ENCODE peak calls at places on chromosome 10, in nine cellular contexts. D is IMR-90, U is adrenal gland, I is ovary, X is tibial nerve, P is prostate gland, B is HepG2, S is A549, L is transverse colon. W is an unnamed sample.

GRCh38 chr10:67086324-67087139 is 160.7 kb downstream of the LRRTM3 start:
- DNase-seq in I (no peak), U (no peak), X (no peak), B (no peak), D (no peak), P (no peak), S (no peak), L (no peak), W (no peak)

GRCh38 chr10:106857728-106858127 is 306.8 kb downstream of the SORCS1 start:
- DNase-seq in S (no peak), I (no peak), P (no peak), B (no peak), D (no peak), U (no peak), L (no peak), X (no peak), W (no peak)

GRCh38 chr10:85995791-85996190 is 370.8 kb downstream of the GRID1 start:
- DNase-seq in D (peak; percentile 0), S (peak; percentile 53), U (peak; percentile 36), B (peak; percentile 18), X (no peak), P (no peak), I (no peak), L (no peak), W (no peak)

GRCh38 chr10:21530616-21531015 is 3.4 kb upstream of the MLLT10 start:
- DNase-seq in S (no peak), D (no peak), P (no peak), I (no peak), L (no peak), B (no peak), U (no peak), X (no peak), W (no peak)

GRCh38 chr10:4249841-4250496 is 465.0 kb upstream of the KLF6 start:
- DNase-seq in D (no peak), P (no peak), U (no peak), X (no peak), S (no peak), I (no peak), B (no peak), L (no peak), W (no peak)

GRCh38 chr10:29634764-29635625 is at the start of gene SVIL:
- DNase-seq in S (no peak), U (peak; percentile 60), B (peak; percentile 61), D (peak; percentile 71), P (peak; percentile 56), X (peak; percentile 49), I (peak; percentile 72), L (peak; percentile 75), W (peak; percentile 76)

GRCh38 chr10:48254745-48255144 is 19.8 kb downstream of the FRMPD2 start:
- DNase-seq in B (no peak), I (no peak), U (no peak), D (no peak), L (no peak), X (no peak), S (no peak), P (no peak), W (no peak)

GRCh38 chr10:126749030-126749655 is 78.7 kb upstream of the C10orf90 start:
- DNase-seq in D (peak; percentile 75), X (peak; percentile 18), U (peak; percentile 85), S (peak; percentile 55), L (peak; percentile 67), B (peak; percentile 59), P (peak; percentile 60), I (peak; percentile 46), W (no peak)

GRCh38 chr10:2933924-2934323 is 133.4 kb upstream of the PFKP start:
- DNase-seq in D (no peak), I (no peak), L (no peak), B (no peak), S (no peak), U (no peak), X (no peak), P (no peak), W (no peak)

GRCh38 chr10:124003070-124003419 is 90.4 kb downstream of the CHST15 start:
- DNase-seq in U (no peak), S (no peak), B (no peak), X (no peak), I (peak; percentile 15), P (no peak), D (no peak), L (no peak), W (peak; percentile 13)

GRCh38 chr10:119139464-119140067 is 25.9 kb downstream of the SFXN4 start:
- DNase-seq in P (peak; percentile 11), B (peak; percentile 28), U (peak; percentile 58), S (peak; percentile 51), X (no peak), I (peak; percentile 66), D (peak; percentile 35), L (no peak), W (no peak)

GRCh38 chr10:131928248-131929095 is 27.7 kb downstream of the PPP2R2D start:
- DNase-seq in P (no peak), X (no peak), L (no peak), B (no peak), S (no peak), I (no peak), U (no peak), D (peak; percentile 51), W (no peak)

DNA sequence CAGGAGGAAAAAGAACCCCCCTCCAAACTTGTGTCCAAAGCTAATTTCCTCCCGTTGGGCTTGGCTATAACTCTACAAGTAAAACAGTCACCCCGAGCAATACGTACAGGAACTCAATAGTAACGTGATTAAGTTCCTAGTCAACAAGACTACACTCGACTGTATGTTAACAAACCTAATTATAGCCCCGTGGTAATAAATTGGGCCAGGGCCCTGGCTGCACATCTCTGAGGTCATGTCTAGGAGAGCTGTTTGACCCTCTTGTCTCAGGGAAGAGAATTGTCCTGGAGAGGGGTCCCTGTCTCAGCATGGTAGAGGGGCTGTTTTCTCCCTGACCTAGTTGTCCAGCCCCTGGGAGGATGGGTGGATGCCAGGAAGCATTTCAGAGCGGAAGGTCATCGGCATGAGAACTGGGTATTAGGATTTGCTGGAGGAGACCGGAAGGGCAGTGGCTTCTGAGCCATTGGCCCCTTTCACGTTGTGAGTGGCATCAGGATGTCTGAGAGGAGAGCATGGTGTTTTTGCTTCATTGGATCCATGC is 60.2 kb upstream of the COMTD1 start:
- DNase-seq in U (peak; percentile 47), S (no peak), L (no peak), P (no peak), D (peak; percentile 21), B (no peak), I (no peak), X (no peak), W (no peak)
- H3K27ac ChIP-seq in U (peak overlapping the region; percentile 97), S (peak overlapping the region; percentile 93), L (peak overlapping the region; percentile 86), P (peak overlapping the region; percentile 97), D (no peak overlapping the region), B (no peak overlapping the region), I (peak overlapping the region; percentile 95), X (peak overlapping the region; percentile 94), W (peak overlapping the region; percentile 91)

GRCh38 chr10:121974019-121974534 is 940 bp downstream of the NSMCE4A start:
- DNase-seq in P (no peak), L (no peak), X (no peak), S (no peak), I (no peak), B (no peak), U (no peak), D (no peak), W (no peak)

GRCh38 chr10:121975295-121976086 is 474 bp upstream of the NSMCE4A start:
- DNase-seq in P (no peak), S (no peak), U (no peak), L (no peak), B (no peak), I (no peak), D (no peak), X (no peak), W (peak; percentile 47)

GRCh38 chr10:121976607-121977006 is 1.6 kb upstream of the NSMCE4A start:
- DNase-seq in P (no peak), S (no peak), I (no peak), X (no peak), L (no peak), U (no peak), D (no peak), B (peak; percentile 56), W (no peak)

GRCh38 chr10:121978511-121978910 is 3.5 kb upstream of the NSMCE4A start:
- DNase-seq in L (no peak), D (no peak), P (no peak), U (no peak), B (no peak), S (no peak), I (no peak), X (no peak), W (no peak)

GRCh38 chr10:121974535-121975294 is at the start of gene NSMCE4A:
- DNase-seq in L (peak; percentile 82), S (peak; percentile 90), P (peak; percentile 70), B (peak; percentile 60), D (peak; percentile 71), U (peak; percentile 75), X (peak; percentile 36), I (peak; percentile 79), W (peak; percentile 36)
- TF ChIP-seq POLR2A in L (peak; percentile 79), S (peak; percentile 52), P (peak; percentile 43), B (peak; percentile 70), D (peak; percentile 55), U (no peak), X (no peak), I (peak; percentile 22), W (no peak)

DNA sequence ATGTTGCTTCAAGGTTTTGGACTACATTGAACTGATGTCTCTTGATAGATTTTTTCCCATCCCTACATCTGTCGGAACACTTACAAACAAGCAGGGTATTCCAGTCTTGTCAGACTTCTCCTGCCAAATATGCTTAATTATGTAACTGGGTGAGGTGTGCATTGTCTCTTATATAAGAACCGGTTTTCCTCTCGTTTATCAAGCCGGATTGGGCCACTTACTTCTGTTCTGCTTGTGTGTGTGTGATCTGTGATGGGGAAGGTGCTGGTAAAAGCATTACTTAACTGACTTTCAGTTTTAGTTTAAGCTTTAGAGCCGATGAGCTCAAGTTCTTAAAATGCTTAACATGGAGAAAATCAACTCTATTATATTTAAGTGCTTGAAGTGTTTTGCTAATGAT is 57.9 kb downstream of the OTUD1 start:
- DNase-seq in I (no peak), D (no peak), S (no peak), L (no peak), U (no peak), X (no peak), B (no peak), P (no peak), W (no peak)
- H3K27ac ChIP-seq in I (no peak overlapping the region), D (no peak overlapping the region), S (no peak overlapping the region), L (no peak overlapping the region), U (no peak overlapping the region), X (no peak overlapping the region), B (no peak overlapping the region), P (no peak overlapping the region), W (no peak overlapping the region)

DNA sequence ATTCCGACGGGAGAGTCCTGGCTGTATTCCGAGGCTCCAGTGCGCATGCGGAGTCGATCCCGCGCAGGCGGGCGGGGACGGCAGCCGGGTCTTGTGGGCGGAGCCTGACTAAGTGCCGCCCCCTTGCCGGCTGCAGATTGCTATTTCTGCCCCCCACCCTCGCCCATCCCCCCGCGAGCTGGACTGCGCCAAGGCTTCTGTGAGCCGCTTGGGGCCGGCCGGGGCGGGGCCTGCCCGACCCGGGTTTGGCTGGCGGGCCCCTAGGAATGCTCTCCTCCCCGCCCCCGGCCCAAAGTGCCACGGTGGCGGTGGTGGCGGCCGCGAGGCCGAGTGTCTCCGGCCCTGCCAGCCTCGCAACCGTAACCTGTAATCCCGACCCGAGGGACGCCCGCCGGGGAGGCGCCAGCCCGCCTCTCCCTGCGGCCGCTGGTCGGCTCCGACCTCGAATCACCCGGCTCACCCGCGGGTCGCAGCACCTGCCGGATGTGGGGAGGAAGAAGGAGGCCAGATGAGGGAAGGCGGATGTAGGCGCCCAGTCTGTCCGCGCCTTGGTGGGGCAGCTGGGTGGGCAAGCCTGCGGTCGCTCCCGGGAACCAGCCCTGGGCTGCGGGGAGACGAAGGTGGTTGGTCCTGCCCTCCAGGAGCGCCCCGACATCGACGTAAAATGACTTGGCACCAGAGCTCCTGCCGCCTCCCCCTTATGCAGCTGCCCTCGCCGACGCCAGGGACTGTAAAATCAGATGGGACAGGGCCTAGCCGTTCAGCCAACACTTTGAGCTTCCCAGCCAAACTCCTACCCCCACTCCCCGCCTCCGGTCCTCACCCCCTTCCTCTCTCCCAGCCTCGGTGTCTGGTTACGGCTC is 607 bp upstream of the KAZALD1 start:
- DNase-seq in U (peak; percentile 96), B (peak; percentile 90), D (peak; percentile 91), X (peak; percentile 89), I (peak; percentile 94), L (peak; percentile 96), P (peak; percentile 90), S (peak; percentile 93), W (peak; percentile 82)
- TF ChIP-seq POLR2A in U (no peak), B (peak; percentile 89), D (peak; percentile 82), X (no peak), I (no peak), L (peak; percentile 86), P (peak; percentile 67), S (peak; percentile 65), W (no peak)